ENCODE peak calls at places on chromosomes 6 and 20, in five cellular contexts. I, M, C, D and E are unnamed samples.

GRCh38 chr6:84258268-84258667 is 30.8 kb upstream of the CEP162 start:
- DNase-seq in I (no peak), M (no peak), C (peak), D (no peak), E (no peak)

GRCh38 chr6:85252552-85252951 is 197.3 kb upstream of the NT5E start:
- DNase-seq in I (no peak), M (no peak), C (no peak), D (no peak), E (no peak)

GRCh38 chr20:9532069-9532809 is 17.8 kb downstream of the LAMP5 start:
- DNase-seq in I (no peak), M (peak), C (no peak), D (no peak), E (no peak)

GRCh38 chr6:6105472-6106036 is 98.8 kb upstream of the NRN1 start:
- DNase-seq in I (no peak), M (no peak), C (no peak), D (peak), E (no peak)

GRCh38 chr6:24385536-24386269 is 17.0 kb upstream of the MRS2 start:
- DNase-seq in I (no peak), M (no peak), C (no peak), D (no peak), E (no peak)

GRCh38 chr20:10658051-10658823 is 15.6 kb downstream of the JAG1 start:
- DNase-seq in I (no peak), M (no peak), C (peak), D (no peak), E (no peak)

GRCh38 chr6:89032599-89032998 is 48.0 kb upstream of the PNRC1 start:
- DNase-seq in I (peak), M (no peak), C (peak), D (no peak), E (no peak)

GRCh38 chr6:139149383-139149782 is 14.5 kb downstream of the HECA start:
- DNase-seq in I (peak), M (no peak), C (no peak), D (no peak), E (no peak)

GRCh38 chr6:28218312-28219248 is 6.5 kb upstream of the ZSCAN9 start:
- DNase-seq in I (peak), M (peak), C (peak), D (peak), E (peak)

DNA sequence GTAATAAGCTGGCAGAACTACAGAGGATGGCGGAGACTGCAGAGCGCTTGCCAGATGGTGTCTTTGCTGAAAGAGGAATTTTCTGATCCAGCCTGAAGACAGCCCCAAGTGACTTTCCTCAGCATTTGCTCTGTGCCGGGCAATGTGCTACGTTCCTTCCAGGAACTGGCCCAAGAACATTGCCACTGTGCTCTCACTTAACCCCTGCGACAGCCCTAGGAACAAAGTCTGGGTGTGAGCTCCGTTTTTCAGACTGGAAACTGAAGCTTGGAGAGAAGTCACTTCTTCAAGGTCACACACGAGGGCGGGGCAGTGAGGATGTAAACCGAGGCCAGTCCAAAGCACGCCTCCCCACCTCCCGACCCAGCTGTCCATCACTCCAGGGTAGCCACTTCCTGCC is 22.2 kb upstream of the BMP7 start:
- DNase-seq in I (no peak), M (no peak), C (peak), D (peak), E (no peak)
- TF ChIP-seq EZH2 in I (no peak), M (no peak), C (no peak), D (no peak), E (no peak)

GRCh38 chr20:59571591-59572314 is 32.6 kb upstream of the PHACTR3 start:
- DNase-seq in I (peak), M (peak), C (peak), D (peak), E (no peak)
- TF ChIP-seq EZH2 in I (no peak), M (no peak), C (no peak), D (peak), E (no peak)

GRCh38 chr20:48469026-48469425 is 358.8 kb downstream of the PREX1 start:
- DNase-seq in I (no peak), M (no peak), C (no peak), D (no peak), E (no peak)

GRCh38 chr20:48470141-48470540 is 357.7 kb downstream of the PREX1 start:
- DNase-seq in I (no peak), M (no peak), C (no peak), D (no peak), E (no peak)

GRCh38 chr20:48471176-48471575 is 356.6 kb downstream of the PREX1 start:
- DNase-seq in I (no peak), M (no peak), C (no peak), D (no peak), E (no peak)

GRCh38 chr20:48474022-48474421 is 353.8 kb downstream of the PREX1 start:
- DNase-seq in I (no peak), M (no peak), C (no peak), D (no peak), E (no peak)

DNA sequence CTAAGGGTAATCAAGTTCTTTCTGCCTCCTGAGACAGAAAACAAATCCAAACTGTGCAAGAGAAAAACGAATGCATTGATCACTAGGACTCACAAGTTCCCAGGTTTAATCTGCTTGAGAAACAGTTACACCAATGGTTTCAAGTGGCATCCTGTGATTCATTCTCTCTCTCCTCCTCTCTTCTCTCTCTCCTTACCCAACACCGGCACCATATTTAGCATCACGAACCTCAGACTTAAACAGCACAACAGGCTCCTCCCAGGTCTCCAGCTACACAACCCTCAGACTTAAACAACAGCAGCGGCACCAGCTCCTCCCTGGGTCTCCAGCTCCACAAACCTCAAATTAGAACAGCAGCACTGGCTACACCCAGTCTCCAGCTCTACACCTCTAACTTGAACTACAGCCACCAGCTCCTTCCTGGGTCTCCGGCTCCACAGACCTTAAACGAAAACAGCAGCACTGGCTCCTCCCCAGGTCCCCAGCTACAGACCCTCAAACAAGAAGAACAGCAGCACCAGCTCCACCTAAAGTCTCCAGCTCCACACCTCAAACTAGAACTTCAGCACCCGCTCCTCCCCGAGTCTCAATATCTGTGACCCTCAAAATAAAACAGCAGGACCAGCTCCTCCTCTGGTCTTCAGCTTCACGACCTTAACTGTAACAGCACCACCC is 355.9 kb downstream of the PREX1 start:
- DNase-seq in I (no peak), M (no peak), C (no peak), D (no peak), E (no peak)
- TF ChIP-seq EZH2 in I (no peak), M (no peak), C (no peak), D (no peak), E (no peak)

DNA sequence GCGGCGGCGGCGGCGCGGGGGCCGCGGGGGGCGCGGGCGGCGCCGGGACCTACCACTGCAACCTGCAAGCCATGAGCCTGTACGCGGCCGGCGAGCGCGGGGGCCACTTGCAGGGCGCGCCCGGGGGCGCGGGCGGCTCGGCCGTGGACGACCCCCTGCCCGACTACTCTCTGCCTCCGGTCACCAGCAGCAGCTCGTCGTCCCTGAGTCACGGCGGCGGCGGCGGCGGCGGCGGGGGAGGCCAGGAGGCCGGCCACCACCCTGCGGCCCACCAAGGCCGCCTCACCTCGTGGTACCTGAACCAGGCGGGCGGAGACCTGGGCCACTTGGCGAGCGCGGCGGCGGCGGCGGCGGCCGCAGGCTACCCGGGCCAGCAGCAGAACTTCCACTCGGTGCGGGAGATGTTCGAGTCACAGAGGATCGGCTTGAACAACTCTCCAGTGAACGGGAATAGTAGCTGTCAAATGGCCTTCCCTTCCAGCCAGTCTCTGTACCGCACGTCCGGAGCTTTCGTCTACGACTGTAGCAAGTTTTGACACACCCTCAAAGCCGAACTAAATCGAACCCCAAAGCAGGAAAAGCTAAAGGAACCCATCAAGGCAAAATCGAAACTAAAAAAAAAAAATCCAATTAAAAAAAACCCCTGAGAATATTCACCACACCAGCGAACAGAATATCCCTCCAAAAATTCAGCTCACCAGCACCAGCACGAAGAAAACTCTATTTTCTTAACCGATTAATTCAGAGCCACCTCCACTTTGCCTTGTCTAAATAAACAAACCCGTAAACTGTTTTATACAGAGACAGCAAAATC is 2.1 kb downstream of the FOXC1 start:
- DNase-seq in I (peak), M (peak), C (peak), D (peak), E (peak)
- TF ChIP-seq EZH2 in I (no peak), M (no peak), C (no peak), D (peak), E (no peak)

GRCh38 chr6:50850223-50850751 is 31.6 kb downstream of the TFAP2B start:
- DNase-seq in I (no peak), M (peak), C (no peak), D (peak), E (no peak)

GRCh38 chr6:50849781-50850180 is 31.1 kb downstream of the TFAP2B start:
- DNase-seq in I (no peak), M (no peak), C (no peak), D (no peak), E (no peak)

GRCh38 chr6:50849016-50849748 is 30.5 kb downstream of the TFAP2B start:
- DNase-seq in I (no peak), M (no peak), C (no peak), D (peak), E (no peak)

GRCh38 chr6:50851269-50851847 is 32.7 kb downstream of the TFAP2B start:
- DNase-seq in I (no peak), M (no peak), C (no peak), D (no peak), E (no peak)

DNA sequence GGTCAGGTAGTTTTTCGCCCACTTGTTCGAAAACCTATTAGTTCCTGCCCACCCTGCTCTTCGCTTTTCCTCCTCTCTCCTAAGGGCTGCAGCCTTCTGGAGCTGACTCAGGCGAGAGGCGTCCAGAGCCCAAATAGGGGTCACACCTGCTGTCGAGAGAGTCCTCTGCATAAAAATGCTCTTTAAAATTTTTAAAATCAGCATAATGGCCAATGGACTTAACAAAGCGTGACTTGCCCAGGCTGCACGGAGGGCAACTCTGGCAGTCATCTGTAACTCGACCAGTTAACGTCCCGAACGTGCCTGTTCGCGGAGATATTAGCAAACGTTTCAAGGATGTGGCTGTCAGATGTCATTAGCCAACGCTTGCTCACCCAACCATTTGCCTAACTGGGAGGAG is 32.2 kb downstream of the TFAP2B start:
- DNase-seq in I (no peak), M (no peak), C (no peak), D (no peak), E (no peak)
- TF ChIP-seq EZH2 in I (no peak), M (no peak), C (no peak), D (no peak), E (no peak)